ENCODE peak calls at places on chromosomes 5 and 9, in five cellular contexts. Q, E, O, A and J are unnamed samples.

GRCh38 chr9:98226968-98227367 is 28.5 kb downstream of the TBC1D2 start:
- DNase-seq in Q (no peak), E (no peak), O (no peak), A (no peak), J (no peak)

GRCh38 chr5:138981606-138982005 is 106.5 kb upstream of the LRRTM2 start:
- DNase-seq in Q (no peak), E (no peak), O (no peak), A (no peak), J (no peak)

GRCh38 chr9:112380771-112381181 is 868 bp downstream of the HSDL2 start:
- DNase-seq in Q (peak), E (no peak), O (peak), A (peak), J (peak)

GRCh38 chr9:121246821-121247511 is 21.0 kb upstream of the GSN start:
- DNase-seq in Q (peak), E (no peak), O (peak), A (no peak), J (no peak)

GRCh38 chr9:107674252-107674936 is 184.8 kb upstream of the KLF4 start:
- DNase-seq in Q (no peak), E (no peak), O (no peak), A (no peak), J (no peak)

GRCh38 chr5:124744170-124744911 is 2.1 kb downstream of the ZNF608 start:
- DNase-seq in Q (no peak), E (no peak), O (peak), A (no peak), J (no peak)

GRCh38 chr5:132190161-132190817 is 37.4 kb downstream of the P4HA2 start:
- DNase-seq in Q (peak), E (peak), O (peak), A (peak), J (peak)

GRCh38 chr9:24516463-24516862 is 29.2 kb downstream of the IZUMO3 start:
- DNase-seq in Q (no peak), E (no peak), O (no peak), A (no peak), J (no peak)

GRCh38 chr9:133973111-133973790 is 18.9 kb downstream of the VAV2 start:
- DNase-seq in Q (no peak), E (no peak), O (no peak), A (no peak), J (no peak)

GRCh38 chr9:134411451-134412297 is 85.4 kb downstream of the RXRA start:
- DNase-seq in Q (no peak), E (no peak), O (no peak), A (no peak), J (no peak)

GRCh38 chr9:72586388-72587160 is 65.2 kb downstream of the TMC1 start:
- DNase-seq in Q (peak), E (peak), O (peak), A (no peak), J (no peak)

GRCh38 chr5:57386958-57387357 is 95.7 kb downstream of the ACTBL2 start:
- DNase-seq in Q (no peak), E (no peak), O (peak), A (no peak), J (no peak)

GRCh38 chr5:154351566-154351965 is 94.2 kb upstream of the SAP30L start:
- DNase-seq in Q (no peak), E (no peak), O (no peak), A (no peak), J (no peak)

GRCh38 chr5:33641722-33642505 is 201.1 kb downstream of the TARS1 start:
- DNase-seq in Q (no peak), E (no peak), O (peak), A (no peak), J (no peak)

GRCh38 chr5:6343951-6344596 is 34.3 kb downstream of the MED10 start:
- DNase-seq in Q (no peak), E (no peak), O (no peak), A (no peak), J (no peak)

GRCh38 chr5:81856948-81857928 is 106.3 kb upstream of the SSBP2 start:
- DNase-seq in Q (peak), E (no peak), O (no peak), A (peak), J (no peak)

GRCh38 chr9:99362317-99362716 is 140.2 kb downstream of the SEC61B start:
- DNase-seq in Q (no peak), E (no peak), O (no peak), A (no peak), J (no peak)

GRCh38 chr9:3956081-3956701 is 343.7 kb downstream of the GLIS3 start:
- DNase-seq in Q (no peak), E (no peak), O (peak), A (no peak), J (no peak)

GRCh38 chr9:3962467-3962866 is 337.4 kb downstream of the GLIS3 start:
- DNase-seq in Q (no peak), E (peak), O (peak), A (no peak), J (peak)

GRCh38 chr9:3957296-3957695 is 342.6 kb downstream of the GLIS3 start:
- DNase-seq in Q (no peak), E (no peak), O (no peak), A (no peak), J (no peak)

GRCh38 chr9:3963266-3964019 is 336.4 kb downstream of the GLIS3 start:
- DNase-seq in Q (no peak), E (peak), O (peak), A (no peak), J (no peak)

DNA sequence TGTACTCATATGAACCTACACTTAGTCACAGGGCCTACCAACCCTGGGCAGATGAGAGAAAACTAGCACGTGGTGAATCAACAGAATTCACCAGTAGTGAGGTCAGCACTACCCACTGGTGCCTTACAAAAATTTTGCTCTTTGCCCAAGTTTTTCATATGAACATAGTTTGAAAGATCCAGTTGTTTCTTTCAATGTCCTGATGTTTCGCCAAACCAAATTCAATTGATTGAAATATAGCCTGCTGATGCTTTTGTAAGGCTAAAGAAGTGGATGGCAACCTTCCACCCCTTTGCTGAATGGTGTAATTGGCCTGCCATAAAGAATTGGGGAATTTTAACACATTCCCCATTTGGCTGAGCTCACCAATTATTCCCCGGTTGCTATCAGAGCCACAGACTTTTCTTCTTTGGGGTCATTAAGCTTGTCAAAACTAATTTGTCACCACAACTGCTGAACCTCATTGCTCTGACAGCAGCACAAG is 339.2 kb downstream of the GLIS3 start:
- DNase-seq in Q (no peak), E (no peak), O (peak), A (no peak), J (no peak)
- TF ChIP-seq RFX5 in Q (no peak), E (no peak), O (no peak), A (no peak), J (no peak)

DNA sequence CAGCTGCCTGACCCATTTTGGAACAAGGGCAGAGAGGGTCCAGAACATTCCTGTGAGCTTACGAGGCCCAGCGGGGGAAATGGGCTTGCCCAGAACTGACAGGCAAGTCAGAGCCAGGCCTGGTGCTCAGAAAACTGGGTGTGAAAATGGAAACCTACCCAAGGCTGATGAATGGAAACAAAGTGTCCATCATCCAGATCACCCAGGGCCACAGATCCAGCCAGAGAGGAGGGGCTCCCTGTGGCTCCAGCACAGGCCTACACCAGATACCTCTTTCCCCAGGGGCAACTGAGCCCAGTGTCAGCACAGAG is 3.1 kb downstream of the CLTB start:
- DNase-seq in Q (no peak), E (no peak), O (no peak), A (peak), J (no peak)
- TF ChIP-seq RFX5 in Q (no peak), E (no peak), O (no peak), A (no peak), J (no peak)

GRCh38 chr5:84088996-84089395 is 295.7 kb downstream of the EDIL3 start:
- DNase-seq in Q (peak), E (no peak), O (peak), A (peak), J (peak)
- TF ChIP-seq RFX5 in Q (no peak), E (no peak), O (no peak), A (no peak), J (no peak)

GRCh38 chr9:69254223-69254622 is 70.8 kb upstream of the ENTREP1 start:
- DNase-seq in Q (no peak), E (no peak), O (no peak), A (no peak), J (no peak)
- TF ChIP-seq RFX5 in Q (no peak), E (no peak), O (no peak), A (no peak), J (no peak)

GRCh38 chr5:93189707-93190120 is 391.3 kb downstream of the NR2F1-AS1 start:
- DNase-seq in Q (no peak), E (peak), O (peak), A (no peak), J (peak)

GRCh38 chr5:93186031-93186682 is 394.9 kb downstream of the NR2F1-AS1 start:
- DNase-seq in Q (no peak), E (no peak), O (peak), A (no peak), J (no peak)

GRCh38 chr5:93188876-93189485 is 392.0 kb downstream of the NR2F1-AS1 start:
- DNase-seq in Q (no peak), E (no peak), O (no peak), A (no peak), J (no peak)

DNA sequence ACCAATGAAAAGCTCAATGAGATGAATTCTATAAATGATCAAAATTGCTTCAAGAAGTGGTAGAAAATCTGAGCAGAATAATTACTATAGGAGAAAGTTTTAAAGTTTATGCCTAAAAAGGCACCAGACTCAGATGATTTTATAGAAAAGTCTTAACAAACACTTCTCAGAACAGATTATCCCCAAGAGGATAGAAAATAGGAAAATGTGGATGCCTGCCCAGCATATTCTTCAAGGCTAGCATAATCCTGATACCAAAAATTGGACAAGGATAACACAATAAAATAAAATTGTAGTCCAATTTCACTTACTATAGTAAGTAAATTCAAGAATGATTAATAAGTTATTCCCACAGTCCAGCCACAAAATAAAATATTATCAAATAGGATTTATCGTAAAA is 397.0 kb downstream of the NR2F1-AS1 start:
- DNase-seq in Q (no peak), E (no peak), O (no peak), A (no peak), J (no peak)
- TF ChIP-seq RFX5 in Q (no peak), E (no peak), O (no peak), A (no peak), J (no peak)

GRCh38 chr5:110853267-110853666 is 114.5 kb downstream of the SLC25A46 start:
- DNase-seq in Q (no peak), E (no peak), O (peak), A (no peak), J (no peak)

GRCh38 chr5:110854200-110854599 is 115.4 kb downstream of the SLC25A46 start:
- DNase-seq in Q (no peak), E (no peak), O (peak), A (no peak), J (no peak)

GRCh38 chr5:110852053-110852452 is 113.2 kb downstream of the SLC25A46 start:
- DNase-seq in Q (no peak), E (no peak), O (no peak), A (no peak), J (no peak)

GRCh38 chr5:110852541-110852940 is 113.7 kb downstream of the SLC25A46 start:
- DNase-seq in Q (no peak), E (no peak), O (no peak), A (no peak), J (no peak)

GRCh38 chr5:110851357-110851756 is 112.5 kb downstream of the SLC25A46 start:
- DNase-seq in Q (no peak), E (no peak), O (peak), A (no peak), J (no peak)
- TF ChIP-seq RFX5 in Q (no peak), E (no peak), O (no peak), A (no peak), J (no peak)

GRCh38 chr9:77977210-77977611 is 54.4 kb downstream of the GNAQ start:
- DNase-seq in Q (peak), E (peak), O (peak), A (peak), J (peak)
- TF ChIP-seq RFX5 in Q (no peak), E (no peak), O (no peak), A (no peak), J (no peak)